ENCODE peak calls at places on chromosomes 4 and X, in four cellular contexts. B, O, S and J are unnamed samples.

GRCh38 chrX:154419688-154420401 is 8.5 kb downstream of the TAFAZZIN start:
- DNase-seq in B (no peak), O (no peak), S (no peak), J (no peak)

GRCh38 chr4:152220201-152220666 is 315.7 kb downstream of the FBXW7 start:
- DNase-seq in B (no peak), O (no peak), S (no peak), J (no peak)

GRCh38 chr4:160685729-160686128 is 1478.1 kb downstream of the FSTL5 start:
- DNase-seq in B (no peak), O (no peak), S (no peak), J (no peak)

GRCh38 chr4:77821775-77822174 is 2.6 kb upstream of the CNOT6L start:
- DNase-seq in B (no peak), O (no peak), S (no peak), J (no peak)

GRCh38 chrX:133045986-133046385 is 50.9 kb downstream of the USP26 start:
- DNase-seq in B (no peak), O (peak; percentile 18), S (peak; percentile 2), J (no peak)

GRCh38 chr4:80183196-80184052 is 13.9 kb upstream of the PRDM8 start:
- DNase-seq in B (no peak), O (peak; percentile 48), S (no peak), J (no peak)

GRCh38 chr4:38949416-38950051 is 81.9 kb downstream of the FAM114A1 start:
- DNase-seq in B (no peak), O (no peak), S (no peak), J (no peak)

GRCh38 chr4:84578540-84579409 is 4.2 kb upstream of the CDS1 start:
- DNase-seq in B (no peak), O (no peak), S (peak; percentile 39), J (no peak)

GRCh38 chr4:75698162-75698962 is 25.2 kb upstream of the G3BP2 start:
- DNase-seq in B (no peak), O (no peak), S (no peak), J (no peak)

GRCh38 chr4:173333658-173334084 is 487 bp downstream of the HMGB2 start:
- DNase-seq in B (no peak), O (peak; percentile 19), S (peak; percentile 2), J (no peak)

DNA sequence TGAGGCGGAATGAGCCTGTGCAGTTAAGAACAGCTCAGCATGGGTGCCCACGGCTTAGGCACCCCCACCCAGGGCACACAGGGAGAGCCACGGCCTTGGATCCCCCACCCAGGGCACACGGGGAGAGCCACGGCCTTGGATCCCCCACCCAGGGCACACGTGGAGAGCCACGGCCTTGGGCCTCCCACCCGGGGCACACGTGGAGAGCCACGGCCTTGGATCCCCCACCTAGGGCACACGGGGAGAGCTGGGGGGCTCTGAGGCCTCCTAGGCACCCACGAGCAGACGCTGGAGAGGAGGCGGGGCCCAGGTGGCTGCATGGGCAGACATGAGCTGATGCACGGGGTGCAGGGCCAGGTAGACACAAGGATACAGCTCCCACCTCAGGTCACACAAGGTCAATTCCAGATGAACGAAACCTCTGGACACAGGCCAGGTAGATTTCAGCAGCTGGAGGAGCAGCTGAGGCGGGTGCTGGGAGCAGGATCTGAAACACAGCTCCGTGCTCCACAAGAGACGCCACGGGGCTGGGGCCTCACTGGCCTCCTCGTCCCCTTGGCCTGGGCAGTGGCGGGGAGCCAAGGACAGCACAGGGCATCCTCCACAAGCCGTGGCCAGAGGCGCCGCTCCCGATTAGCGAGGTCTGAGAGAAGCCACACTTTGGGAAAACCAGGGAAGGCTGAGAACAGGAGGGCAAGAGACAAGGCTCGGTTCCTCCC is 30.8 kb downstream of the GAK start:
- DNase-seq in B (no peak), O (no peak), S (no peak), J (no peak)
- TF ChIP-seq SUZ12 in B (no peak), O (no peak), S (no peak), J (no peak)

GRCh38 chr4:13483142-13484044 is 747 bp downstream of the RAB28 start:
- DNase-seq in B (no peak), O (peak; percentile 34), S (peak; percentile 13), J (peak; percentile 38)
- TF ChIP-seq SUZ12 in B (peak; percentile 22), O (no peak), S (no peak), J (no peak)

GRCh38 chr4:127470290-127470809 is 162.4 kb upstream of the INTU start:
- DNase-seq in B (no peak), O (no peak), S (no peak), J (no peak)
- TF ChIP-seq SUZ12 in B (no peak), O (no peak), S (no peak), J (no peak)

DNA sequence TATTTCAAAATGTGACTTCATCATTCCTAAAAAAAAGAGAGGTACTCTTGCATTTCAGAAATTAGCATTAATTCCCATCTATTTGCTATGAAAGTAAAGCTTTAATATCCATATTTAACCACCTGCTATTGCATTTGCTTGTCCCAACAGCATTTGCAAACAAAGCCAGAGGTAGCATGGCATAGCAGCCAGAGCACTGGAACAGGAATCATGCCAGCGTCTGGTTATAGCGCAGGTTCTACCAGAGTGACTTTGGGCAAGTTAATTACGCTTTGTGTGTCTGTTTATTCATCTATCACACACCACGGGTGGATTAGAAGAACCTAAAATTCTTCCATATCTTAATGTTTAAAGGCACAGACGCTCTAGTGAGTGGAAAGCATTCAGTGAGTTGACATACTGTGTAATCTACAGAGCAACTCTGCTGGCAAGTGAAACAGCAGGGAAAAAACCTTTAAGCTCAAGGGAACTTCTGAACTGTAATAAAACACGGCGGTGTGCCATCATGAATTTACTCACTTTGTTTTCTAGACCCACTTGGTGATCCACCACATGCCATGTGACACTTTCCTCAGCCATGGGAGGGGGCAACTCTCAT is 76.6 kb upstream of the QRFPR start:
- DNase-seq in B (no peak), O (no peak), S (no peak), J (no peak)
- TF ChIP-seq SUZ12 in B (no peak), O (no peak), S (no peak), J (no peak)